ENCODE peak calls at places on chromosome X, in eight cellular contexts. C, B, M, Y, F, E, A and X are unnamed samples.
A peak's percentile ranks its signal among the peaks of the same experiment; 100 is the strongest.

GRCh38 chrX:3451566-3451965 is 105.1 kb upstream of the MXRA5 start:
- DNase-seq in F (no peak), C (no peak), M (no peak), A (no peak), B (no peak), E (no peak), Y (no peak), X (no peak)

GRCh38 chrX:43741843-43742573 is 85.9 kb downstream of the MAOA start:
- DNase-seq in Y (no peak), A (no peak), F (peak; percentile 26), C (peak; percentile 25), M (peak; percentile 3), E (no peak), B (no peak), X (no peak)

GRCh38 chrX:114615765-114616164 is 31.9 kb downstream of the HTR2C start:
- DNase-seq in F (no peak), Y (no peak), B (no peak), E (no peak), A (no peak), M (no peak), C (no peak), X (no peak)

GRCh38 chrX:24264383-24264782 is 49.5 kb downstream of the SUPT20HL2 start:
- DNase-seq in A (no peak), F (peak; percentile 22), M (peak; percentile 64), B (no peak), E (no peak), C (no peak), Y (no peak), X (no peak)

GRCh38 chrX:139766545-139766983 is 58.6 kb upstream of the MCF2 start:
- DNase-seq in F (no peak), E (no peak), A (no peak), B (no peak), Y (no peak), C (no peak), M (no peak), X (no peak)

GRCh38 chrX:103793541-103793932 is 16.9 kb downstream of the PLP1 start:
- DNase-seq in Y (no peak), E (no peak), A (no peak), F (no peak), M (no peak), B (no peak), C (peak; percentile 15), X (no peak)

GRCh38 chrX:139831689-139832456 is 101.0 kb downstream of the ATP11C start:
- DNase-seq in B (no peak), A (no peak), M (peak; percentile 67), E (no peak), F (peak; percentile 72), Y (no peak), C (peak; percentile 56), X (no peak)

GRCh38 chrX:27883468-27884092 is 75.8 kb downstream of the MAGEB10 start:
- DNase-seq in B (no peak), A (no peak), C (peak; percentile 11), F (peak; percentile 4), Y (no peak), E (no peak), M (no peak), X (peak; percentile 15)

GRCh38 chrX:136759968-136760367 is 20.8 kb downstream of the ARHGEF6 start:
- DNase-seq in C (no peak), M (no peak), F (no peak), A (peak; percentile 47), Y (peak; percentile 16), E (no peak), B (no peak), X (no peak)

GRCh38 chrX:132737743-132738142 is 220.7 kb downstream of the HS6ST2 start:
- DNase-seq in C (no peak), E (no peak), M (peak; percentile 74), B (no peak), A (no peak), Y (no peak), F (no peak), X (no peak)

GRCh38 chrX:154040863-154041262 is 21.2 kb upstream of the IRAK1 start:
- DNase-seq in A (no peak), Y (no peak), C (no peak), E (no peak), B (no peak), M (no peak), F (no peak), X (no peak)

GRCh38 chrX:133670394-133670793 is 255.1 kb upstream of the GPC4 start:
- DNase-seq in A (no peak), B (peak; percentile 33), F (peak; percentile 41), E (no peak), C (peak; percentile 24), Y (peak; percentile 48), M (peak; percentile 72), X (peak; percentile 42)

GRCh38 chrX:17372052-17372451 is 2.9 kb upstream of the NHS start:
- DNase-seq in C (no peak), Y (no peak), F (no peak), M (no peak), A (no peak), B (no peak), E (no peak), X (no peak)

GRCh38 chrX:13007519-13008188 is 32.7 kb downstream of the TMSB4X start:
- DNase-seq in F (no peak), M (peak; percentile 90), C (peak; percentile 56), Y (no peak), A (no peak), B (no peak), E (no peak), X (no peak)

GRCh38 chrX:20857746-20858145 is 516.5 kb upstream of the CNKSR2 start:
- DNase-seq in Y (no peak), F (no peak), A (no peak), M (peak; percentile 52), C (peak; percentile 41), E (no peak), B (no peak), X (peak; percentile 26)

GRCh38 chrX:153374426-153374825 is 26.7 kb downstream of the PNMA6E start:
- DNase-seq in C (no peak), Y (no peak), E (no peak), A (no peak), M (no peak), B (no peak), F (no peak), X (no peak)

DNA sequence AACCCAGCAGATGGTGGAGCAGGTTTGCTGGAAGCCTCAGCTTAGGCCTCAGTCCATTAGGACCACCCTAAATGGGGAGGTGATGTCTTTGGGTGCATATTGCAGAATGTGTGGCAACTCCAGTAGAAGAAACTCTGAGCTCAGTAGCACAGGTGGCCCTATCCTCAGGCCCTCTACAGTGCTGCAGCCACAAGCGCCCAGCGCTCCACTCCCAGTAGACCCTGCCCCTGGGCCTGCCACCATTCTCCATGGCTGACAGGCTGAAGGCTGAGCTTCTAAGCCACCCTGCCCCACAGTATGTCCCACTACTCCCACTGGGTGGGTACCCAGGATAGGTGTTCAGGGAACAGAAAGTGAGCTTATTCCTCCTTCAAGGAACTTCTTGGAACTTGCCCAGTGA is 162.8 kb upstream of the MAMLD1 start:
- DNase-seq in F (no peak), C (no peak), B (no peak), E (no peak), Y (no peak), M (no peak), A (no peak), X (no peak)
- H3K27ac ChIP-seq in F (peak overlapping the region; percentile 58), C (peak overlapping the region; percentile 50), B (no peak overlapping the region), E (no peak overlapping the region), Y (peak overlapping the region; percentile 60), M (peak overlapping the region; percentile 87), A (no peak overlapping the region), X (no peak overlapping the region)

GRCh38 chrX:110706446-110706845 is 89.2 kb downstream of the CHRDL1 start:
- DNase-seq in A (no peak), B (no peak), E (no peak), F (no peak), Y (no peak), M (no peak), C (no peak), X (no peak)
- H3K9ac ChIP-seq in A (no peak overlapping the region), B (no peak overlapping the region), E (no peak overlapping the region), F (no peak overlapping the region), Y (no peak overlapping the region), M (no peak overlapping the region), C (no peak overlapping the region), X (no peak overlapping the region)

GRCh38 chrX:118823263-118824172 is at the start of gene ZCCHC12:
- DNase-seq in Y (peak; percentile 77), F (peak; percentile 35), B (peak; percentile 83), M (peak; percentile 40), E (peak; percentile 76), A (peak; percentile 93), C (peak; percentile 40), X (peak; percentile 75)

GRCh38 chrX:118824173-118824782 is 654 bp downstream of the ZCCHC12 start:
- DNase-seq in Y (peak; percentile 71), B (no peak), E (peak; percentile 50), C (no peak), M (no peak), F (no peak), A (peak; percentile 73), X (no peak)
- H3K27ac ChIP-seq in Y (no peak overlapping the region), B (no peak overlapping the region), E (no peak overlapping the region), C (no peak overlapping the region), M (no peak overlapping the region), F (no peak overlapping the region), A (no peak overlapping the region), X (no peak overlapping the region)

GRCh38 chrX:47561653-47562151 is 697 bp downstream of the ARAF start:
- DNase-seq in C (no peak), A (no peak), M (no peak), Y (no peak), B (no peak), F (no peak), E (no peak), X (no peak)
- H3K9ac ChIP-seq in C (peak overlapping the region; percentile 95), A (peak overlapping the region; percentile 68), M (peak overlapping the region; percentile 91), Y (peak overlapping the region; percentile 78), B (peak overlapping the region; percentile 95), F (peak overlapping the region; percentile 91), E (no peak overlapping the region), X (peak overlapping the region; percentile 4)

GRCh38 chrX:77743720-77744119 is 42.3 kb downstream of the ATRX start:
- DNase-seq in F (peak; percentile 25), A (no peak), Y (no peak), E (no peak), M (no peak), C (no peak), B (no peak), X (no peak)

GRCh38 chrX:77742788-77743476 is 43.1 kb downstream of the ATRX start:
- DNase-seq in C (no peak), E (no peak), F (no peak), B (no peak), Y (no peak), A (no peak), M (no peak), X (no peak)

GRCh38 chrX:77740376-77740905 is 45.6 kb downstream of the ATRX start:
- DNase-seq in A (no peak), C (no peak), B (no peak), M (no peak), E (no peak), F (no peak), Y (no peak), X (no peak)
- H3K27ac ChIP-seq in A (no peak overlapping the region), C (no peak overlapping the region), B (no peak overlapping the region), M (no peak overlapping the region), E (no peak overlapping the region), F (no peak overlapping the region), Y (no peak overlapping the region), X (no peak overlapping the region)